ENCODE peak calls at places on chromosome 14, in five cellular contexts. One of them, this sample, is unnamed.

GRCh38 chr14:91545204-91545603 is 35.1 kb upstream of the PPP4R3A start:
- DNase-seq in stimulated activated CD4-positive, alpha-beta T cell treated with anti-CD3 and anti-CD28 coated beads, Interleukin-12 subunit alpha, Interleukin-12 subunit beta, amount 100 ng/mL, for 24 hours: no peak
- DNase-seq in fibroblast of mammary gland: no peak
- DNase-seq in HCT116: no peak
- DNase-seq in PC-9: no peak
- DNase-seq in this sample: no peak

GRCh38 chr14:30143617-30144016 is 216.0 kb upstream of the PRKD1 start:
- DNase-seq in stimulated activated CD4-positive, alpha-beta T cell treated with anti-CD3 and anti-CD28 coated beads, Interleukin-12 subunit alpha, Interleukin-12 subunit beta, amount 100 ng/mL, for 24 hours: no peak
- DNase-seq in fibroblast of mammary gland: peak
- DNase-seq in HCT116: no peak
- DNase-seq in PC-9: no peak
- DNase-seq in this sample: peak

GRCh38 chr14:20440465-20440864 is 4.5 kb upstream of the KLHL33 start:
- DNase-seq in stimulated activated CD4-positive, alpha-beta T cell treated with anti-CD3 and anti-CD28 coated beads, Interleukin-12 subunit alpha, Interleukin-12 subunit beta, amount 100 ng/mL, for 24 hours: no peak
- DNase-seq in fibroblast of mammary gland: no peak
- DNase-seq in HCT116: no peak
- DNase-seq in PC-9: no peak
- DNase-seq in this sample: no peak

GRCh38 chr14:46378248-46378647 is 273.3 kb downstream of the RPL10L start:
- DNase-seq in stimulated activated CD4-positive, alpha-beta T cell treated with anti-CD3 and anti-CD28 coated beads, Interleukin-12 subunit alpha, Interleukin-12 subunit beta, amount 100 ng/mL, for 24 hours: no peak
- DNase-seq in fibroblast of mammary gland: no peak
- DNase-seq in HCT116: no peak
- DNase-seq in PC-9: no peak
- DNase-seq in this sample: no peak

GRCh38 chr14:70018713-70019201 is 139.5 kb downstream of the SMOC1 start:
- DNase-seq in stimulated activated CD4-positive, alpha-beta T cell treated with anti-CD3 and anti-CD28 coated beads, Interleukin-12 subunit alpha, Interleukin-12 subunit beta, amount 100 ng/mL, for 24 hours: no peak
- DNase-seq in fibroblast of mammary gland: peak
- DNase-seq in HCT116: no peak
- DNase-seq in PC-9: no peak
- DNase-seq in this sample: peak

GRCh38 chr14:104472536-104473243 is 106.9 kb upstream of the C14orf180 start:
- DNase-seq in stimulated activated CD4-positive, alpha-beta T cell treated with anti-CD3 and anti-CD28 coated beads, Interleukin-12 subunit alpha, Interleukin-12 subunit beta, amount 100 ng/mL, for 24 hours: no peak
- DNase-seq in fibroblast of mammary gland: no peak
- DNase-seq in HCT116: no peak
- DNase-seq in PC-9: no peak
- DNase-seq in this sample: no peak

GRCh38 chr14:33842299-33842698 is 108.6 kb downstream of the EGLN3 start:
- DNase-seq in stimulated activated CD4-positive, alpha-beta T cell treated with anti-CD3 and anti-CD28 coated beads, Interleukin-12 subunit alpha, Interleukin-12 subunit beta, amount 100 ng/mL, for 24 hours: no peak
- DNase-seq in fibroblast of mammary gland: no peak
- DNase-seq in HCT116: no peak
- DNase-seq in PC-9: peak
- DNase-seq in this sample: no peak

GRCh38 chr14:38583471-38583870 is 327.6 kb upstream of the CLEC14A start:
- DNase-seq in stimulated activated CD4-positive, alpha-beta T cell treated with anti-CD3 and anti-CD28 coated beads, Interleukin-12 subunit alpha, Interleukin-12 subunit beta, amount 100 ng/mL, for 24 hours: no peak
- DNase-seq in fibroblast of mammary gland: no peak
- DNase-seq in HCT116: no peak
- DNase-seq in PC-9: no peak
- DNase-seq in this sample: no peak

GRCh38 chr14:88005978-88006851 is 1.3 kb downstream of the GPR65 start:
- DNase-seq in stimulated activated CD4-positive, alpha-beta T cell treated with anti-CD3 and anti-CD28 coated beads, Interleukin-12 subunit alpha, Interleukin-12 subunit beta, amount 100 ng/mL, for 24 hours: peak
- DNase-seq in fibroblast of mammary gland: peak
- DNase-seq in HCT116: no peak
- DNase-seq in PC-9: no peak
- DNase-seq in this sample: no peak

GRCh38 chr14:52443506-52443905 is 108.8 kb downstream of the TXNDC16 start:
- DNase-seq in stimulated activated CD4-positive, alpha-beta T cell treated with anti-CD3 and anti-CD28 coated beads, Interleukin-12 subunit alpha, Interleukin-12 subunit beta, amount 100 ng/mL, for 24 hours: no peak
- DNase-seq in fibroblast of mammary gland: peak
- DNase-seq in HCT116: no peak
- DNase-seq in PC-9: no peak
- DNase-seq in this sample: peak

GRCh38 chr14:103730490-103731035 is 15.0 kb downstream of the ZFYVE21 start:
- DNase-seq in stimulated activated CD4-positive, alpha-beta T cell treated with anti-CD3 and anti-CD28 coated beads, Interleukin-12 subunit alpha, Interleukin-12 subunit beta, amount 100 ng/mL, for 24 hours: no peak
- DNase-seq in fibroblast of mammary gland: no peak
- DNase-seq in HCT116: no peak
- DNase-seq in PC-9: no peak
- DNase-seq in this sample: no peak

GRCh38 chr14:88798161-88798560 is 5.4 kb upstream of the EML5 start:
- DNase-seq in stimulated activated CD4-positive, alpha-beta T cell treated with anti-CD3 and anti-CD28 coated beads, Interleukin-12 subunit alpha, Interleukin-12 subunit beta, amount 100 ng/mL, for 24 hours: no peak
- DNase-seq in fibroblast of mammary gland: no peak
- DNase-seq in HCT116: no peak
- DNase-seq in PC-9: no peak
- DNase-seq in this sample: no peak

GRCh38 chr14:64000749-64001148 is 147.9 kb downstream of the SYNE2 start:
- DNase-seq in stimulated activated CD4-positive, alpha-beta T cell treated with anti-CD3 and anti-CD28 coated beads, Interleukin-12 subunit alpha, Interleukin-12 subunit beta, amount 100 ng/mL, for 24 hours: no peak
- DNase-seq in fibroblast of mammary gland: no peak
- DNase-seq in HCT116: no peak
- DNase-seq in PC-9: no peak
- DNase-seq in this sample: no peak

GRCh38 chr14:89575386-89576061 is 158.5 kb upstream of the FOXN3 start:
- DNase-seq in stimulated activated CD4-positive, alpha-beta T cell treated with anti-CD3 and anti-CD28 coated beads, Interleukin-12 subunit alpha, Interleukin-12 subunit beta, amount 100 ng/mL, for 24 hours: no peak
- DNase-seq in fibroblast of mammary gland: no peak
- DNase-seq in HCT116: no peak
- DNase-seq in PC-9: no peak
- DNase-seq in this sample: no peak